ENCODE peak calls at places on chromosomes 6 and 20, in seven cellular contexts. H, V, C, R, L, B and U are unnamed samples.

GRCh38 chr6:163940705-163941470 is 526.4 kb downstream of the QKI start:
- DNase-seq in H (no peak), V (no peak), C (no peak), R (no peak), L (no peak), B (no peak), U (no peak)

GRCh38 chr6:80541186-80541585 is 434.7 kb downstream of the BCKDHB start:
- DNase-seq in H (no peak), V (no peak), C (peak; percentile 85), R (no peak), L (peak; percentile 83), B (no peak), U (no peak)

GRCh38 chr6:144595266-144595665 is 310.1 kb downstream of the UTRN start:
- DNase-seq in H (no peak), V (no peak), C (no peak), R (no peak), L (peak; percentile 88), B (no peak), U (no peak)

GRCh38 chr20:62117362-62117646 is 5.0 kb upstream of the LSM14B start:
- DNase-seq in H (no peak), V (no peak), C (no peak), R (no peak), L (no peak), B (no peak), U (no peak)

GRCh38 chr6:130848945-130849344 is 21.7 kb downstream of the SMLR1 start:
- DNase-seq in H (no peak), V (no peak), C (peak; percentile 22), R (no peak), L (peak; percentile 14), B (no peak), U (no peak)

GRCh38 chr6:43254138-43254817 is 11.0 kb downstream of the TTBK1 start:
- DNase-seq in H (no peak), V (no peak), C (no peak), R (no peak), L (peak; percentile 55), B (no peak), U (no peak)

GRCh38 chr6:33277663-33278391 is 904 bp downstream of the B3GALT4 start:
- DNase-seq in H (no peak), V (no peak), C (no peak), R (no peak), L (no peak), B (no peak), U (no peak)

GRCh38 chr6:157615411-157615763 is 207.7 kb upstream of the SNX9 start:
- DNase-seq in H (no peak), V (no peak), C (no peak), R (no peak), L (no peak), B (no peak), U (no peak)

GRCh38 chr6:76876922-76877553 is 586.3 kb downstream of the HTR1B start:
- DNase-seq in H (no peak), V (no peak), C (peak; percentile 24), R (no peak), L (peak; percentile 65), B (no peak), U (peak; percentile 43)

GRCh38 chr20:59013959-59014608 is 5.1 kb upstream of the TUBB1 start:
- DNase-seq in H (no peak), V (no peak), C (peak; percentile 71), R (no peak), L (peak; percentile 41), B (no peak), U (no peak)

GRCh38 chr6:33126101-33126714 is 50.4 kb downstream of the HLA-DPB1 start:
- DNase-seq in H (peak; percentile 73), V (peak; percentile 32), C (peak; percentile 34), R (peak; percentile 48), L (peak; percentile 52), B (peak; percentile 30), U (peak; percentile 31)

GRCh38 chr6:139161169-139161568 is 26.3 kb downstream of the HECA start:
- DNase-seq in H (no peak), V (peak; percentile 62), C (no peak), R (peak; percentile 52), L (peak; percentile 27), B (no peak), U (no peak)

GRCh38 chr6:40855481-40855880 is 183.5 kb downstream of the UNC5CL start:
- DNase-seq in H (no peak), V (no peak), C (no peak), R (no peak), L (no peak), B (no peak), U (no peak)

GRCh38 chr6:40877362-40877761 is 161.7 kb downstream of the UNC5CL start:
- DNase-seq in H (no peak), V (no peak), C (no peak), R (no peak), L (no peak), B (no peak), U (no peak)

GRCh38 chr6:4928426-4928825 is 75.4 kb downstream of the RPP40 start:
- DNase-seq in H (no peak), V (no peak), C (peak; percentile 42), R (no peak), L (peak; percentile 84), B (no peak), U (no peak)

GRCh38 chr6:56381852-56382251 is 134.5 kb upstream of the COL21A1 start:
- DNase-seq in H (no peak), V (no peak), C (no peak), R (no peak), L (no peak), B (no peak), U (no peak)

GRCh38 chr20:32792316-32792715 is 27.4 kb upstream of the MAPRE1 start:
- DNase-seq in H (no peak), V (peak; percentile 18), C (peak; percentile 23), R (no peak), L (peak; percentile 23), B (no peak), U (no peak)

GRCh38 chr20:36548006-36548315 is 6.6 kb downstream of the MYL9 start:
- DNase-seq in H (no peak), V (no peak), C (no peak), R (no peak), L (no peak), B (no peak), U (no peak)

GRCh38 chr20:63021356-63022321 is 14.9 kb upstream of the BHLHE23 start:
- DNase-seq in H (peak; percentile 7), V (no peak), C (no peak), R (no peak), L (no peak), B (no peak), U (no peak)

GRCh38 chr6:56514395-56514794 is 128.3 kb downstream of the DST start:
- DNase-seq in H (no peak), V (no peak), C (no peak), R (no peak), L (no peak), B (no peak), U (no peak)

GRCh38 chr6:12420626-12421025 is 130.5 kb downstream of the EDN1 start:
- DNase-seq in H (no peak), V (no peak), C (peak; percentile 42), R (no peak), L (peak; percentile 10), B (no peak), U (no peak)

GRCh38 chr6:36442083-36442670 is 477 bp downstream of the PXT1 start:
- DNase-seq in H (no peak), V (no peak), C (no peak), R (no peak), L (peak; percentile 5), B (no peak), U (no peak)

GRCh38 chr20:45343867-45344721 is 4.1 kb downstream of the SDC4 start:
- DNase-seq in H (no peak), V (no peak), C (peak; percentile 94), R (no peak), L (peak; percentile 95), B (no peak), U (no peak)

GRCh38 chr20:43844778-43845614 is 69.7 kb upstream of the TOX2 start:
- DNase-seq in H (peak; percentile 25), V (no peak), C (peak; percentile 98), R (no peak), L (peak; percentile 95), B (no peak), U (no peak)

GRCh38 chr6:169804427-169804826 is 53.0 kb downstream of the ERMARD start:
- DNase-seq in H (no peak), V (no peak), C (no peak), R (no peak), L (no peak), B (no peak), U (no peak)

GRCh38 chr6:111748247-111748647 is 125.0 kb downstream of the FYN start:
- DNase-seq in H (no peak), V (no peak), C (no peak), R (no peak), L (no peak), B (no peak), U (no peak)

GRCh38 chr20:13883425-13883824 is 98.6 kb downstream of the NDUFAF5 start:
- DNase-seq in H (no peak), V (no peak), C (no peak), R (no peak), L (no peak), B (no peak), U (no peak)

GRCh38 chr20:7499201-7499600 is 441.1 kb downstream of the HAO1 start:
- DNase-seq in H (no peak), V (no peak), C (no peak), R (no peak), L (no peak), B (no peak), U (no peak)

GRCh38 chr6:52373294-52373693 is 11.3 kb downstream of the PAQR8 start:
- DNase-seq in H (no peak), V (no peak), C (no peak), R (no peak), L (no peak), B (no peak), U (no peak)

GRCh38 chr6:125507987-125508655 is 206.4 kb upstream of the HDDC2 start:
- DNase-seq in H (no peak), V (no peak), C (peak; percentile 16), R (no peak), L (peak; percentile 34), B (no peak), U (no peak)

GRCh38 chr20:13857961-13858360 is 73.1 kb downstream of the NDUFAF5 start:
- DNase-seq in H (no peak), V (no peak), C (no peak), R (no peak), L (no peak), B (no peak), U (no peak)

GRCh38 chr20:18416478-18416877 is 50.4 kb downstream of the DZANK1 start:
- DNase-seq in H (no peak), V (no peak), C (no peak), R (no peak), L (no peak), B (no peak), U (no peak)

GRCh38 chr20:2708073-2708415 is 15.5 kb downstream of the EBF4 start:
- DNase-seq in H (no peak), V (no peak), C (no peak), R (no peak), L (no peak), B (no peak), U (no peak)

GRCh38 chr20:33431797-33432381 is 11.7 kb downstream of the SNTA1 start:
- DNase-seq in H (peak; percentile 44), V (no peak), C (no peak), R (no peak), L (peak; percentile 46), B (no peak), U (no peak)

GRCh38 chr6:6713660-6714446 is 125.3 kb downstream of the LY86 start:
- DNase-seq in H (no peak), V (no peak), C (peak; percentile 33), R (no peak), L (peak; percentile 38), B (no peak), U (no peak)

GRCh38 chr6:45024610-45025009 is 303.5 kb upstream of the RUNX2 start:
- DNase-seq in H (no peak), V (no peak), C (no peak), R (no peak), L (no peak), B (no peak), U (no peak)